ENCODE peak calls at places on chromosomes 3 and 15, in four cellular contexts. D is left kidney; E is stimulated activated CD4-positive, alpha-beta T cell treated with anti-CD3 and anti-CD28 coated beads, Interleukin-4, amount 100 ng/mL, for 24 hours; V is AML-193. C is an unnamed sample.

GRCh38 chr3:44845528-44846520 is 15.9 kb upstream of the TMEM42 start:
- DNase-seq in E (no peak), V (no peak), D (no peak), C (peak; percentile 36)

GRCh38 chr3:172626241-172626640 is 84.6 kb downstream of the NCEH1 start:
- DNase-seq in D (no peak), V (no peak), E (no peak), C (no peak)

GRCh38 chr15:98674336-98674735 is 26.0 kb downstream of the IGF1R start:
- DNase-seq in V (no peak), E (no peak), D (no peak), C (no peak)

GRCh38 chr3:127274200-127274599 is 13.6 kb downstream of the PRR20G start:
- DNase-seq in V (no peak), E (no peak), D (no peak), C (no peak)

GRCh38 chr15:88690331-88690730 is 51.5 kb downstream of the ISG20 start:
- DNase-seq in D (no peak), E (no peak), V (no peak), C (no peak)

GRCh38 chr3:144105542-144105941 is 133.9 kb downstream of the DIPK2A start:
- DNase-seq in D (peak; percentile 74), V (no peak), E (no peak), C (no peak)

GRCh38 chr3:132417695-132418520 is 606 bp downstream of the DNAJC13 start:
- DNase-seq in E (peak; percentile 51), D (peak; percentile 84), V (peak; percentile 77), C (peak; percentile 69)

GRCh38 chr3:118011910-118012309 is 1022.7 kb downstream of the IGSF11 start:
- DNase-seq in D (no peak), E (no peak), V (no peak), C (no peak)

GRCh38 chr3:188760408-188760807 is 411.4 kb upstream of the TPRG1 start:
- DNase-seq in V (no peak), D (no peak), E (no peak), C (no peak)

GRCh38 chr3:193305356-193305755 is 64.3 kb downstream of the PLAAT1 start:
- DNase-seq in V (no peak), D (no peak), E (no peak), C (peak; percentile 65)

GRCh38 chr3:140568842-140569520 is 108.9 kb upstream of the TRIM42 start:
- DNase-seq in V (no peak), D (no peak), E (no peak), C (no peak)

GRCh38 chr15:56160966-56161365 is 82.7 kb downstream of the RFX7 start:
- DNase-seq in D (no peak), E (no peak), V (no peak), C (peak; percentile 56)

GRCh38 chr3:42846682-42847522 is 28.8 kb downstream of the CYP8B1 start:
- DNase-seq in E (no peak), D (no peak), V (peak; percentile 82), C (no peak)

GRCh38 chr3:154842546-154842945 is 237.6 kb upstream of the MME start:
- DNase-seq in D (no peak), E (no peak), V (no peak), C (no peak)

GRCh38 chr15:54298396-54298795 is 320.2 kb downstream of the UNC13C start:
- DNase-seq in D (no peak), V (no peak), E (no peak), C (no peak)

GRCh38 chr3:10357592-10358308 is 36.8 kb upstream of the SEC13 start:
- DNase-seq in D (no peak), E (no peak), V (no peak), C (peak; percentile 16)

GRCh38 chr3:38490288-38490860 is 5.8 kb upstream of the EXOG start:
- DNase-seq in V (no peak), E (no peak), D (no peak), C (no peak)

GRCh38 chr3:57169872-57170623 is 4.9 kb upstream of the IL17RD start:
- DNase-seq in D (peak; percentile 94), V (peak; percentile 68), E (peak; percentile 70), C (peak; percentile 91)

GRCh38 chr3:62101488-62101887 is 271.9 kb downstream of the FEZF2 start:
- DNase-seq in D (no peak), V (no peak), E (no peak), C (no peak)

GRCh38 chr3:14077310-14077709 is 47.4 kb downstream of the CHCHD4 start:
- DNase-seq in V (no peak), E (no peak), D (no peak), C (no peak)

GRCh38 chr3:129605593-129606521 is 619 bp downstream of the PLXND1 start:
- DNase-seq in V (peak; percentile 39), E (peak; percentile 29), D (peak; percentile 85), C (peak; percentile 82)

GRCh38 chr15:81752149-81752942 is 293.5 kb downstream of the MEX3B start:
- DNase-seq in V (no peak), E (no peak), D (peak; percentile 79), C (no peak)

GRCh38 chr15:38828031-38828532 is 263.5 kb upstream of the RASGRP1 start:
- DNase-seq in V (no peak), D (no peak), E (no peak), C (no peak)